ENCODE peak calls at places on chromosomes 11 and 22, in four cellular contexts. M is neuronal stem cell, L is mesendoderm, A is IMR-90. K is an unnamed sample.

GRCh38 chr11:19853016-19853415 is 140.4 kb downstream of the NAV2 start:
- DNase-seq in M (no peak), A (peak; percentile 59), L (no peak), K (no peak)

GRCh38 chr11:5007561-5007960 is 12.9 kb downstream of the OR51L1 start:
- DNase-seq in A (no peak), L (peak; percentile 39), M (no peak), K (no peak)

GRCh38 chr22:36077261-36077660 is 48.6 kb upstream of the RBFOX2 start:
- DNase-seq in M (no peak), A (peak; percentile 29), L (no peak), K (no peak)

GRCh38 chr11:47973173-47973572 is 7.2 kb upstream of the PTPRJ start:
- DNase-seq in A (no peak), L (no peak), M (no peak), K (no peak)

GRCh38 chr11:121437018-121437685 is 15.0 kb upstream of the SORL1 start:
- DNase-seq in M (no peak), L (no peak), A (peak; percentile 12), K (no peak)

GRCh38 chr11:69157156-69157821 is 1.6 kb downstream of the SMIM38 start:
- DNase-seq in A (peak; percentile 77), L (no peak), M (peak; percentile 75), K (no peak)

GRCh38 chr11:94449437-94449836 is 44.2 kb downstream of the MRE11 start:
- DNase-seq in M (no peak), L (no peak), A (peak; percentile 88), K (no peak)

GRCh38 chr11:13238879-13239514 is 38.6 kb upstream of the BMAL1 start:
- DNase-seq in L (peak; percentile 67), A (peak; percentile 41), M (no peak), K (peak; percentile 83)

GRCh38 chr11:73414977-73415492 is 38.8 kb downstream of the RELT start:
- DNase-seq in L (no peak), M (no peak), A (peak; percentile 79), K (no peak)

GRCh38 chr22:38953577-38954413 is 3.6 kb upstream of the APOBEC3A start:
- DNase-seq in A (no peak), L (no peak), M (no peak), K (no peak)

GRCh38 chr11:124536520-124536919 is 6.9 kb downstream of the OR8B12 start:
- DNase-seq in M (no peak), A (peak; percentile 39), L (peak; percentile 98), K (peak; percentile 94)

GRCh38 chr11:117826832-117827231 is 2.3 kb upstream of the FXYD2 start:
- DNase-seq in M (no peak), L (no peak), A (no peak), K (no peak)

GRCh38 chr22:23532756-23533155 is 47.3 kb downstream of the IGLL1 start:
- DNase-seq in L (no peak), M (no peak), A (no peak), K (peak; percentile 43)

GRCh38 chr11:2884424-2884815 is 1.2 kb downstream of the CDKN1C start:
- DNase-seq in A (no peak), L (no peak), M (no peak), K (peak; percentile 75)

GRCh38 chr22:37610480-37611148 is 2.0 kb downstream of the GGA1 start:
- DNase-seq in L (no peak), M (no peak), A (no peak), K (no peak)

GRCh38 chr11:37905707-37906417 is 1307.8 kb upstream of the RAG2 start:
- DNase-seq in M (no peak), A (no peak), L (no peak), K (no peak)

GRCh38 chr22:50329236-50329635 is 2.4 kb upstream of the DENND6B start:
- DNase-seq in L (no peak), A (peak; percentile 65), M (no peak), K (no peak)

GRCh38 chr22:50326959-50327710 is at the start of gene DENND6B:
- DNase-seq in A (peak; percentile 69), M (peak; percentile 86), L (peak; percentile 78), K (peak; percentile 89)

GRCh38 chr22:50326225-50326958 is 420 bp downstream of the DENND6B start:
- DNase-seq in L (no peak), M (no peak), A (no peak), K (peak; percentile 58)

GRCh38 chr22:50325444-50326224 is 1.2 kb downstream of the DENND6B start:
- DNase-seq in M (no peak), L (no peak), A (no peak), K (no peak)

DNA sequence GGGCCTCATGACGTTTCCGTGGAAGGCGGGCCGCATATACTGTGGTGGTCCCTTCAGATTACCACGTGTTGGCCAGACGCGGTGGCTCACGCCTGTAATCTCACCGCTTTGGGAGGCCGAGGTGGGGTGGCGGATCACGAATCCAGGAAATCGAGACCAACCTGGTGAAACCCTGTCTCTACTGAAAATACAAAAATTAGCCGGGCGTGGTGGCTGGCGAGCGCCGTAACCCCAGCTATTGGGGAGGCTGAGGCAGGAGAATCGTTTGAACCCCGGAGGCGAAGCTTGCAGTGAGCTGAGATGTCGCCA is 853 bp upstream of the DENND6B start:
- DNase-seq in A (no peak), L (no peak), M (no peak), K (no peak)
- H3K4me1 ChIP-seq in A (peaks cover 8% of the 10 kb centered on the region), L (peaks cover 1% of the 10 kb centered on the region), M (peaks cover 14% of the 10 kb centered on the region), K (no peaks in the 10 kb centered on the region)

GRCh38 chr11:23211221-23211620 is 350.9 kb upstream of the CCDC179 start:
- DNase-seq in A (no peak), M (no peak), L (peak; percentile 10), K (no peak)

GRCh38 chr11:23206736-23207336 is 346.6 kb upstream of the CCDC179 start:
- DNase-seq in M (no peak), A (peak; percentile 44), L (no peak), K (no peak)

GRCh38 chr11:23201936-23202522 is 341.8 kb upstream of the CCDC179 start:
- DNase-seq in L (no peak), M (no peak), A (no peak), K (no peak)

DNA sequence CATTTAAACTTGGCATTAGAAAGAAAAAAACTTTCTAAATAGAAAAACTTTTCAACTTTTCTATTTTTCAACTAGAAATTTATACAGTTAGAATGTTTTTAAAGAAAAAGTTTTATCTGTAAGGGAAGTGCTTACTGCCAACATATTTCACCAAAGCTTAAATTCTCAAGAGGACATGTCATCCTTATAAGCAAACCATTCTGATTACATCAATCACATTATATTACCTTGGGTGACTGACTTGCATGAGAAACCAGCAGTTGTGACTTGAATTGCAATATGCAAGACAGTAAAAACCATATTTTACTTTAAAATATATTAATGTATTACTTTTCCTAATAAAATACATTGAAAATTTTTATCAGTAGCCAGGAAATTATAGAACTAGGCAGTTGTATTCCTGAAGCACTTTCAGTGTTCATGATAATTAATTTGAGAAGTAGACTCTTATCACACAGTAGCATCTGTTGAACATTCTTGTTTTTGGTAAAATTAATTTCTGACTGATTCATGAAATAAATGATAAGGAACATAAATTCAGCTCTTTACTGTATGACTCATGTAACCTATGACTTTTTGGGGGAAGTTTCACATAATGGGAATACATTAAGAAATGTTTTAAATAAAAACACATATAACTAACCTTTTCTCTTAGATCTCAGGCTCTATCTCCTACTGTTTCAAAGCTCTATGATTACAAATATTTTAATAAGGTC is 345.0 kb upstream of the CCDC179 start:
- DNase-seq in L (no peak), M (no peak), A (peak; percentile 50), K (no peak)
- H3K27ac ChIP-seq in L (no peak overlapping the region), M (no peak overlapping the region), A (no peak overlapping the region), K (no peak overlapping the region)

GRCh38 chr11:34552270-34552669 is 38.7 kb upstream of the ELF5 start:
- DNase-seq in A (no peak), M (no peak), L (no peak), K (no peak)
- H3K9ac ChIP-seq in A (no peak overlapping the region), M (no peak overlapping the region), L (no peak overlapping the region), K (no peak overlapping the region)

DNA sequence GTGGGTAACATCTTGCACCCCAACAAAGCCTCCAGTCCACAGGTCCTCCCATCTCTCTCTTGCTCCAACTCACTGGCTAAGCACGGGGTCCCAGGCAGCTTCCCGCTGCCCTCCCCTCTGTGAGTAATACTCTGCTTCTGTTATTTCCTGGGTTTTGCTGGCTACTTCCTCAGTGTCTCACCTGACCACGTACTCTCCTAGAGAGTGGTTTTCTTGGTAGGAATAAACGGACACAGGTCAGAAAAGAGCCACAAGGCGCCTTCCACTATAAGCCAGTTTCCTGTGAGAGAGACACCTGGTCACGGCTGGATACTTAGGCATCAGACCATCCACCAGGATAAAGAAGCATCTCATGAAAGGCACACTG is 36.0 kb downstream of the ARRB1 start:
- DNase-seq in L (no peak), A (no peak), M (no peak), K (no peak)
- H3K4me1 ChIP-seq in L (peaks cover 12% of the 10 kb centered on the region), A (peaks cover 13% of the 10 kb centered on the region), M (peaks cover 10% of the 10 kb centered on the region), K (peaks cover 10% of the 10 kb centered on the region)

GRCh38 chr11:67372232-67372992 is 986 bp downstream of the CLCF1 start:
- DNase-seq in M (no peak), A (no peak), L (no peak), K (peak; percentile 79)
- H3K27ac ChIP-seq in M (peak overlapping the region; percentile 73), A (peak overlapping the region; percentile 94), L (peak overlapping the region; percentile 94), K (no peak overlapping the region)

GRCh38 chr11:57791321-57792059 is 29.9 kb downstream of the CTNND1 start:
- DNase-seq in L (no peak), M (no peak), A (no peak), K (peak; percentile 58)

GRCh38 chr11:57798905-57799559 is 37.4 kb downstream of the CTNND1 start:
- DNase-seq in L (peak; percentile 46), A (peak; percentile 52), M (no peak), K (no peak)

GRCh38 chr11:57792870-57793269 is 31.3 kb downstream of the CTNND1 start:
- DNase-seq in M (no peak), L (no peak), A (no peak), K (no peak)

GRCh38 chr11:57792060-57792541 is 30.5 kb downstream of the CTNND1 start:
- DNase-seq in M (no peak), A (peak; percentile 53), L (no peak), K (no peak)

DNA sequence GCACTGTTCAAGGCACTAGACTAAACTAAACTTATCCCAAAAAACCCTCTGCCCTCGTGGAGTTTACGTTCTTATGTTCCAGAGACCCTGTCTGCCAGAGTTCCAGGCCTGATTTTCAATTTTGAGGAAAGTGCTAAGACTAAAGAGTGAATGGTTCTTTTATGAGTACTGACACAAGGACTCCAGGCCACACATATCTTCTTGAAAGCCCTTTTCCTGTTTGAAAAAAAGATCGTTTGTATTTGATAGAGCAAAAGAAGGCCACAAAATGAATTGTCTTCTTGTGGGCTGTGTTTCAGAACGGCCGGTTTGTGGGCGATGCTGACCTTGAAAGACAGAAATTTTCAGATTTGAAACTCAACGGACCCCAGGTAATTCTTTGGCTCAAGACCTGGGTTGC is 32.1 kb downstream of the CTNND1 start:
- DNase-seq in L (no peak), M (no peak), A (no peak), K (peak; percentile 25)
- H3K9ac ChIP-seq in L (no peak overlapping the region), M (no peak overlapping the region), A (no peak overlapping the region), K (no peak overlapping the region)

K was measured in endodermal cell.